ENCODE peak calls at places on chromosomes 16 and 17, in seven cellular contexts. One of them, this sample, is unnamed.

GRCh38 chr17:53950207-53950857 is 127.6 kb downstream of the KIF2B start:
- DNase-seq in epithelial cell of esophagus: no peak
- DNase-seq in mammary epithelial cell: no peak
- DNase-seq in progenitor cell of endocrine pancreas: no peak
- DNase-seq in HFFc6: no peak
- DNase-seq in cardiac fibroblast: no peak
- DNase-seq in glutamatergic neuron: no peak
- DNase-seq in this sample: no peak

GRCh38 chr16:53695070-53695469 is 8.6 kb downstream of the RPGRIP1L start:
- DNase-seq in epithelial cell of esophagus: peak; percentile 26
- DNase-seq in mammary epithelial cell: peak; percentile 60
- DNase-seq in progenitor cell of endocrine pancreas: no peak
- DNase-seq in HFFc6: peak; percentile 91
- DNase-seq in cardiac fibroblast: peak; percentile 81
- DNase-seq in glutamatergic neuron: no peak
- DNase-seq in this sample: no peak

GRCh38 chr16:29804455-29805231 is 1.7 kb upstream of the MAZ start:
- DNase-seq in epithelial cell of esophagus: no peak
- DNase-seq in mammary epithelial cell: no peak
- DNase-seq in progenitor cell of endocrine pancreas: no peak
- DNase-seq in HFFc6: no peak
- DNase-seq in cardiac fibroblast: peak; percentile 46
- DNase-seq in glutamatergic neuron: no peak
- DNase-seq in this sample: no peak

GRCh38 chr17:830381-830780 is 48.2 kb downstream of the MRM3 start:
- DNase-seq in epithelial cell of esophagus: no peak
- DNase-seq in mammary epithelial cell: no peak
- DNase-seq in progenitor cell of endocrine pancreas: no peak
- DNase-seq in HFFc6: no peak
- DNase-seq in cardiac fibroblast: no peak
- DNase-seq in glutamatergic neuron: no peak
- DNase-seq in this sample: no peak

GRCh38 chr17:73902416-73903181 is 258.4 kb upstream of the SDK2 start:
- DNase-seq in epithelial cell of esophagus: no peak
- DNase-seq in mammary epithelial cell: no peak
- DNase-seq in progenitor cell of endocrine pancreas: no peak
- DNase-seq in HFFc6: no peak
- DNase-seq in cardiac fibroblast: no peak
- DNase-seq in glutamatergic neuron: no peak
- DNase-seq in this sample: no peak

GRCh38 chr17:68778726-68779125 is 176.5 kb downstream of the ABCA8 start:
- DNase-seq in epithelial cell of esophagus: no peak
- DNase-seq in mammary epithelial cell: no peak
- DNase-seq in progenitor cell of endocrine pancreas: no peak
- DNase-seq in HFFc6: no peak
- DNase-seq in cardiac fibroblast: no peak
- DNase-seq in glutamatergic neuron: no peak
- DNase-seq in this sample: no peak

GRCh38 chr17:75364078-75364477 is 41.4 kb downstream of the GRB2 start:
- DNase-seq in epithelial cell of esophagus: peak; percentile 74
- DNase-seq in mammary epithelial cell: peak; percentile 74
- DNase-seq in progenitor cell of endocrine pancreas: no peak
- DNase-seq in HFFc6: peak; percentile 86
- DNase-seq in cardiac fibroblast: peak; percentile 76
- DNase-seq in glutamatergic neuron: no peak
- DNase-seq in this sample: no peak

GRCh38 chr16:25065899-25066298 is 45.6 kb upstream of the LCMT1 start:
- DNase-seq in epithelial cell of esophagus: no peak
- DNase-seq in mammary epithelial cell: no peak
- DNase-seq in progenitor cell of endocrine pancreas: no peak
- DNase-seq in HFFc6: no peak
- DNase-seq in cardiac fibroblast: no peak
- DNase-seq in glutamatergic neuron: no peak
- DNase-seq in this sample: no peak

GRCh38 chr16:5653041-5653440 is 555.4 kb upstream of the EEF2KMT start:
- DNase-seq in epithelial cell of esophagus: no peak
- DNase-seq in mammary epithelial cell: no peak
- DNase-seq in progenitor cell of endocrine pancreas: no peak
- DNase-seq in HFFc6: no peak
- DNase-seq in cardiac fibroblast: no peak
- DNase-seq in glutamatergic neuron: no peak
- DNase-seq in this sample: no peak
- TF ChIP-seq CTCF in epithelial cell of esophagus: no peak
- TF ChIP-seq CTCF in mammary epithelial cell: no peak
- TF ChIP-seq CTCF in progenitor cell of endocrine pancreas: no peak
- TF ChIP-seq CTCF in HFFc6: no peak
- TF ChIP-seq CTCF in cardiac fibroblast: no peak
- TF ChIP-seq CTCF in glutamatergic neuron: no peak
- TF ChIP-seq CTCF in this sample: no peak

GRCh38 chr16:88763502-88764053 is 21.4 kb downstream of the PIEZO1 start:
- DNase-seq in epithelial cell of esophagus: no peak
- DNase-seq in mammary epithelial cell: no peak
- DNase-seq in progenitor cell of endocrine pancreas: peak; percentile 63
- DNase-seq in HFFc6: no peak
- DNase-seq in cardiac fibroblast: no peak
- DNase-seq in glutamatergic neuron: no peak
- DNase-seq in this sample: no peak
- TF ChIP-seq CTCF in epithelial cell of esophagus: no peak
- TF ChIP-seq CTCF in mammary epithelial cell: no peak
- TF ChIP-seq CTCF in progenitor cell of endocrine pancreas: peak; percentile 38
- TF ChIP-seq CTCF in HFFc6: no peak
- TF ChIP-seq CTCF in cardiac fibroblast: no peak
- TF ChIP-seq CTCF in glutamatergic neuron: no peak
- TF ChIP-seq CTCF in this sample: peak; percentile 17

GRCh38 chr17:41615454-41615853 is 2.9 kb upstream of the KRT16 start:
- DNase-seq in epithelial cell of esophagus: peak; percentile 98
- DNase-seq in mammary epithelial cell: peak; percentile 95
- DNase-seq in progenitor cell of endocrine pancreas: no peak
- DNase-seq in HFFc6: peak; percentile 1
- DNase-seq in cardiac fibroblast: no peak
- DNase-seq in glutamatergic neuron: no peak
- DNase-seq in this sample: no peak
- TF ChIP-seq CTCF in epithelial cell of esophagus: peak; percentile 41
- TF ChIP-seq CTCF in mammary epithelial cell: peak; percentile 31
- TF ChIP-seq CTCF in progenitor cell of endocrine pancreas: no peak
- TF ChIP-seq CTCF in HFFc6: no peak
- TF ChIP-seq CTCF in cardiac fibroblast: no peak
- TF ChIP-seq CTCF in glutamatergic neuron: no peak
- TF ChIP-seq CTCF in this sample: no peak

GRCh38 chr16:89176717-89177116 is 5.2 kb downstream of the CDH15 start:
- DNase-seq in epithelial cell of esophagus: no peak
- DNase-seq in mammary epithelial cell: no peak
- DNase-seq in progenitor cell of endocrine pancreas: no peak
- DNase-seq in HFFc6: no peak
- DNase-seq in cardiac fibroblast: no peak
- DNase-seq in glutamatergic neuron: no peak
- DNase-seq in this sample: no peak

GRCh38 chr16:89174055-89174827 is 2.7 kb downstream of the CDH15 start:
- DNase-seq in epithelial cell of esophagus: no peak
- DNase-seq in mammary epithelial cell: no peak
- DNase-seq in progenitor cell of endocrine pancreas: no peak
- DNase-seq in HFFc6: no peak
- DNase-seq in cardiac fibroblast: no peak
- DNase-seq in glutamatergic neuron: no peak
- DNase-seq in this sample: no peak

GRCh38 chr16:89174877-89175276 is 3.3 kb downstream of the CDH15 start:
- DNase-seq in epithelial cell of esophagus: no peak
- DNase-seq in mammary epithelial cell: no peak
- DNase-seq in progenitor cell of endocrine pancreas: no peak
- DNase-seq in HFFc6: no peak
- DNase-seq in cardiac fibroblast: no peak
- DNase-seq in glutamatergic neuron: no peak
- DNase-seq in this sample: no peak

GRCh38 chr16:89176147-89176690 is 4.7 kb downstream of the CDH15 start:
- DNase-seq in epithelial cell of esophagus: no peak
- DNase-seq in mammary epithelial cell: no peak
- DNase-seq in progenitor cell of endocrine pancreas: no peak
- DNase-seq in HFFc6: no peak
- DNase-seq in cardiac fibroblast: no peak
- DNase-seq in glutamatergic neuron: no peak
- DNase-seq in this sample: no peak

DNA sequence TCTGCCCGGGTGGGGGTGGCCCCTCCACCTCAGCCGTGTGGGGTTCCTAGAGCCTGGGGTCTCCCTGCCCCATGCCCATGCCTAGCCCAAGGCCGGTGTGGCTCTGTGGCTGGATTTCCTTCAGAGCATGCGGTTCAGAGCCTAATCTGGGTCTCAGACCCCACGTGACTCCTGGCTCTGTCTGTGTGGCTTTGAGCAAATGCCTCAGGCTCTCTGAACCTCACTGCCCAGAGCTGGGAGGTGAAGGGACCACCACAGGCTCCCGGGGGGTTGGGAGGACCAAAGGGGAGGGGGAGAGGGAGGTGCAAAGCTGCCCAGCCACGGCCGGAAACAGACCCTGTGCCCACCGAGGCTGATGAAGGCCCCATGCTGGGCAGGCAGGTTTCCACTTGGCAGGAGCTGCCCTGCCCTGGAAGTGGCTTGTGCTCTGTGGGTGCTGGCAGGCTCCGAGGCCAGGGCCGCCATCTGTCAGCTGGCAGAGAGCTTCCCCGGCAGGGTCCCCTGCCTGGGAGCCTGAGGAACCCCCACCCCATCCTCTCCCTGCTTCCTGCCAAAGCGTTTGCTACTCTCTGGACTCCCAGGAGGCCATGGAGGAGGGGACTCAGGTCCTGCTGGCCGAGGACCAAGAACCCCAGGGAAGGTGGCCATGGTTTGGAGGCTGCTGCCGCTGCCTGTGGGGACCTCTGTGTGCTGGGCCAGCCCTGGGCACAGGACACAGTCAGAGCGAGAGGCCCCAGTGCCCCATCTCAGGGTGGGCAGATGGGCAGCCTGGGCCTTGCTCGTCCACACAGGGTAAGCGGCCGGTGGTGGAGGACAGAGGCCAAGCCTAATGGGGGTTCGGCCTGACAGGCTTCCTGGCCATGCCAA is 4.0 kb downstream of the CDH15 start:
- DNase-seq in epithelial cell of esophagus: no peak
- DNase-seq in mammary epithelial cell: no peak
- DNase-seq in progenitor cell of endocrine pancreas: no peak
- DNase-seq in HFFc6: no peak
- DNase-seq in cardiac fibroblast: no peak
- DNase-seq in glutamatergic neuron: no peak
- DNase-seq in this sample: no peak
- TF ChIP-seq CTCF in epithelial cell of esophagus: no peak
- TF ChIP-seq CTCF in mammary epithelial cell: no peak
- TF ChIP-seq CTCF in progenitor cell of endocrine pancreas: no peak
- TF ChIP-seq CTCF in HFFc6: no peak
- TF ChIP-seq CTCF in cardiac fibroblast: no peak
- TF ChIP-seq CTCF in glutamatergic neuron: no peak
- TF ChIP-seq CTCF in this sample: no peak

This sample was measured in neural crest cell.